ENCODE peak calls at places on chromosomes 5 and 9, in eight cellular contexts. M is PC-3, S is IMR-90, N is cardiac fibroblast, T is neural crest cell, F is GM23338, E is Calu3, K is fibroblast of lung. O is an unnamed sample.

GRCh38 chr9:86337469-86338107 is 16.6 kb downstream of the TUT7 start:
- DNase-seq in K (no peak), F (no peak), S (no peak), M (no peak), E (no peak), T (no peak), N (no peak), O (no peak)

GRCh38 chr5:159099049-159099760 is 511 bp downstream of the EBF1 start:
- DNase-seq in S (peak), E (peak), N (peak), M (peak), F (peak), T (no peak), K (peak), O (peak)

GRCh38 chr9:86353591-86354047 is 591 bp downstream of the TUT7 start:
- DNase-seq in M (peak), N (peak), S (no peak), E (peak), T (no peak), F (peak), K (peak), O (peak)

GRCh38 chr5:1881731-1882336 is 891 bp downstream of the IRX4 start:
- DNase-seq in M (no peak), E (no peak), N (no peak), K (no peak), F (peak), S (no peak), T (no peak), O (no peak)

GRCh38 chr5:144332265-144332664 is 161.6 kb downstream of the KCTD16 start:
- DNase-seq in M (peak), S (peak), T (no peak), K (peak), F (peak), E (peak), N (no peak), O (peak)

GRCh38 chr5:92391-93220 is 638 bp downstream of the PLEKHG4B start:
- DNase-seq in N (no peak), M (no peak), E (no peak), S (no peak), K (peak), T (no peak), F (peak), O (no peak)

GRCh38 chr5:19616821-19617220 is 371.2 kb downstream of the CDH18 start:
- DNase-seq in F (no peak), E (no peak), T (no peak), M (no peak), K (no peak), N (no peak), S (no peak), O (no peak)

GRCh38 chr5:180785794-180786221 is 16.8 kb downstream of the MGAT1 start:
- DNase-seq in E (peak), F (peak), M (peak), K (peak), N (peak), T (no peak), S (peak), O (peak)

GRCh38 chr5:172717481-172718195 is 53.4 kb downstream of the DUSP1 start:
- DNase-seq in K (no peak), E (no peak), N (no peak), F (no peak), S (no peak), T (no peak), M (no peak), O (no peak)

GRCh38 chr9:81564632-81565031 is 124.7 kb downstream of the TLE1 start:
- DNase-seq in S (no peak), M (no peak), T (no peak), F (no peak), E (no peak), N (peak), K (no peak), O (no peak)

GRCh38 chr9:119368681-119369581 is at the start of gene BRINP1:
- DNase-seq in K (no peak), S (no peak), F (peak), M (no peak), T (peak), N (peak), E (no peak), O (no peak)

GRCh38 chr5:146213210-146213838 is 9.9 kb downstream of the RBM27 start:
- DNase-seq in F (no peak), N (peak), M (no peak), E (peak), S (peak), K (peak), T (no peak), O (no peak)

GRCh38 chr9:38432922-38433510 is 8.8 kb upstream of the IGFBPL1 start:
- DNase-seq in F (peak), M (peak), S (peak), T (peak), E (peak), N (peak), K (peak), O (peak)

GRCh38 chr5:19564036-19564435 is 424.0 kb downstream of the CDH18 start:
- DNase-seq in S (no peak), T (no peak), N (no peak), F (no peak), K (no peak), M (no peak), E (no peak), O (no peak)

GRCh38 chr9:129223551-129224208 is 45.6 kb upstream of the IER5L start:
- DNase-seq in M (no peak), K (no peak), N (no peak), F (no peak), E (no peak), T (no peak), S (no peak), O (no peak)

GRCh38 chr9:99563364-99563763 is 258.3 kb upstream of the NR4A3 start:
- DNase-seq in E (no peak), N (no peak), S (no peak), F (peak), M (peak), K (peak), T (no peak), O (no peak)

GRCh38 chr5:72285425-72285821 is 34.6 kb downstream of the MRPS27 start:
- DNase-seq in F (no peak), M (no peak), S (no peak), N (no peak), T (no peak), E (no peak), K (no peak), O (no peak)

GRCh38 chr5:138632900-138633489 is 57.8 kb upstream of the HSPA9 start:
- DNase-seq in M (peak), N (peak), K (peak), T (peak), S (peak), F (peak), E (peak), O (peak)

GRCh38 chr9:124373851-124374250 is 41.4 kb downstream of the PSMB7 start:
- DNase-seq in E (no peak), K (no peak), F (no peak), N (no peak), T (no peak), S (no peak), M (no peak), O (no peak)

GRCh38 chr5:133246053-133246370 is 194.2 kb downstream of the HSPA4 start:
- DNase-seq in S (no peak), T (no peak), N (no peak), F (no peak), E (no peak), K (no peak), M (no peak), O (no peak)

GRCh38 chr5:34475249-34475966 is 180.7 kb upstream of the RAI14 start:
- DNase-seq in S (no peak), N (no peak), M (no peak), K (no peak), E (no peak), F (peak), T (no peak), O (no peak)

GRCh38 chr5:32098291-32098690 is 75.8 kb downstream of the GOLPH3 start:
- DNase-seq in S (no peak), K (no peak), M (no peak), T (no peak), N (peak), E (no peak), F (no peak), O (no peak)

GRCh38 chr9:122975196-122975595 is 34.4 kb downstream of the RABGAP1 start:
- DNase-seq in M (no peak), K (no peak), F (no peak), N (no peak), T (no peak), S (no peak), E (no peak), O (no peak)

GRCh38 chr9:128251701-128252100 is 24.1 kb downstream of the GOLGA2 start:
- DNase-seq in M (no peak), S (no peak), N (peak), K (peak), E (no peak), F (no peak), T (no peak), O (peak)

GRCh38 chr5:95959964-95960801 is 1.5 kb downstream of the ELL2 start:
- DNase-seq in S (peak), T (no peak), E (peak), N (peak), M (no peak), K (peak), F (no peak), O (no peak)

GRCh38 chr5:26582350-26583040 is 455.9 kb downstream of the CDH9 start:
- DNase-seq in E (no peak), K (no peak), N (no peak), S (no peak), T (no peak), F (no peak), M (peak), O (no peak)

GRCh38 chr5:96936431-96937221 is 746 bp downstream of the LNPEP start:
- DNase-seq in E (peak), T (peak), M (peak), K (peak), S (peak), F (peak), N (no peak), O (peak)

GRCh38 chr5:919356-920000 is 26.8 kb downstream of the TRIP13 start:
- DNase-seq in K (no peak), N (no peak), T (no peak), M (no peak), F (no peak), S (no peak), E (no peak), O (no peak)

GRCh38 chr5:37902323-37902722 is 62.5 kb upstream of the GDNF start:
- DNase-seq in K (no peak), M (no peak), E (no peak), N (no peak), T (no peak), S (no peak), F (no peak), O (no peak)

GRCh38 chr9:114950761-114951160 is 20.4 kb upstream of the TNFSF8 start:
- DNase-seq in N (no peak), T (no peak), M (no peak), K (no peak), E (no peak), S (no peak), F (no peak), O (no peak)

GRCh38 chr5:87113848-87114247 is 153.8 kb upstream of the RASA1 start:
- DNase-seq in N (peak), F (no peak), E (peak), K (peak), T (no peak), S (peak), M (peak), O (peak)

GRCh38 chr5:113038714-113039113 is 62.1 kb downstream of the DCP2 start:
- DNase-seq in E (no peak), K (no peak), F (peak), M (peak), T (no peak), N (peak), S (peak), O (no peak)

GRCh38 chr5:134547579-134547978 is 22.1 kb downstream of the JADE2 start:
- DNase-seq in M (peak), K (peak), T (no peak), N (peak), E (no peak), S (peak), F (no peak), O (peak)

GRCh38 chr9:74770508-74771261 is 117.0 kb downstream of the TRPM6 start:
- DNase-seq in M (peak), F (peak), E (peak), K (no peak), N (peak), T (peak), S (no peak), O (no peak)

GRCh38 chr5:54518146-54519082 is 855 bp downstream of the SNX18 start:
- DNase-seq in N (peak), M (peak), E (peak), S (peak), K (no peak), F (peak), T (peak), O (no peak)
- TF ChIP-seq CTCF in N (no peak), M (no peak), E (no peak), S (no peak), K (no peak), F (no peak), T (no peak), O (no peak)

GRCh38 chr5:91252916-91253315 is 130.2 kb downstream of the ARRDC3 start:
- DNase-seq in E (no peak), T (no peak), M (no peak), N (no peak), S (no peak), F (no peak), K (no peak), O (no peak)
- TF ChIP-seq CTCF in E (no peak), T (no peak), M (no peak), N (no peak), S (no peak), F (no peak), K (no peak), O (no peak)

GRCh38 chr9:135447126-135447525 is 32.5 kb upstream of the PPP1R26 start:
- DNase-seq in T (no peak), N (no peak), E (no peak), F (no peak), M (no peak), K (no peak), S (no peak), O (no peak)
- TF ChIP-seq CTCF in T (no peak), N (no peak), E (no peak), F (no peak), M (no peak), K (no peak), S (no peak), O (no peak)

GRCh38 chr9:130931508-130932150 is 7.4 kb downstream of the FIBCD1 start:
- DNase-seq in M (no peak), F (no peak), T (no peak), K (peak), S (no peak), E (no peak), N (no peak), O (no peak)

GRCh38 chr9:130930804-130931349 is 8.2 kb downstream of the FIBCD1 start:
- DNase-seq in M (no peak), T (no peak), F (no peak), E (no peak), K (no peak), N (no peak), S (no peak), O (no peak)

GRCh38 chr9:130933114-130934046 is 5.7 kb downstream of the FIBCD1 start:
- DNase-seq in T (no peak), N (peak), E (no peak), M (peak), S (peak), F (peak), K (peak), O (peak)

GRCh38 chr9:130934246-130934645 is 4.8 kb downstream of the FIBCD1 start:
- DNase-seq in F (no peak), E (no peak), K (no peak), T (no peak), S (no peak), N (no peak), M (no peak), O (no peak)

DNA sequence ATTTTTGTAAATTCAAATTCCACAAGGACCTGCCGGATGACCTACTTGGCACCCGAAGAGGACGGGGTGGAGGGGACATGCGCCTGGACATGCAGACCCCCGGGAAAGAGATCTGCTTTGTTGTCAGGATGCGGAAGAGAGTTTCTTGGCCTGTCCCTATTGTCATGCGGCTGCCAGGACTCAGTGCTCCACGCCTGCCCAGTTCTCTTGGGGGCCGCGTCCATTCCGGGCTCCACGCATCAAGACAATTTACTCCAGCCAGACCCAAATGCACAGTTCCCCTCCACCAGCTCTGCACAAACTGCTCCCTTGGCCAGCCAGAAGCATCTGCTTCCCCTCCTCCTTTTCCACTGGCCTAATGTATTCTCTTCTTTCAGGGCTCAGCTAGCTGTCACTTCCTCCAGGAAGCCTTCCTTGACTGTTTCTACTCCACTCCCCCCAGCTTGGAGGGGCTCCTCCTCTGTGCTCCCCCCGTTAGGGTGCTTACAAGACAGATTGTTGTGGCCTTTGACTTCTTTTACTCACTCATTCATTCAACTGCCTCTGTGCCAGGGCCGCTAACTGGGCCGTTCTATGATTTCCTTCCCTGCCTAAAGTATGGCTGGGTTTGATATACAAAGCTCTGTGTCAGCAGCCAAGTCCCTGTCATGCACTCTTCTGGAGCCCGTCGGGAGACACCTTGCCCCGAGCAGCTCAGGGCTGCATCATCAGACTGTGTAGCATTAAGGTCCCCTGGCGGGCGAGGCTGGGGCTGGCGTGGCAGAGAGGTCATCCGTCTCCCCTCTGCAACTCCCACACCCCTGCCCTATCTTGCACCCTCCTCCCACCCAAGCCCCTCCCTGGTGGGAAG is 6.6 kb downstream of the FIBCD1 start:
- DNase-seq in S (peak), K (peak), M (peak), E (no peak), T (no peak), N (peak), F (no peak), O (no peak)
- TF ChIP-seq CTCF in S (peak), K (peak), M (peak), E (no peak), T (peak), N (peak), F (peak), O (peak)

GRCh38 chr5:154999865-155000264 is 13.7 kb upstream of the KIF4B start:
- DNase-seq in K (no peak), T (no peak), M (no peak), E (no peak), N (no peak), F (no peak), S (no peak), O (no peak)

GRCh38 chr5:155008669-155009068 is 4.9 kb upstream of the KIF4B start:
- DNase-seq in K (no peak), N (no peak), M (peak), T (no peak), E (no peak), F (no peak), S (no peak), O (no peak)

GRCh38 chr5:155001523-155001922 is 12.0 kb upstream of the KIF4B start:
- DNase-seq in M (no peak), F (no peak), T (no peak), K (no peak), S (no peak), N (no peak), E (no peak), O (no peak)

GRCh38 chr5:155004138-155004744 is 9.3 kb upstream of the KIF4B start:
- DNase-seq in E (peak), F (peak), M (peak), K (no peak), S (no peak), T (no peak), N (peak), O (no peak)
- TF ChIP-seq CTCF in E (peak), F (peak), M (peak), K (peak), S (peak), T (peak), N (peak), O (peak)

GRCh38 chr5:115884704-115885103 is 43.0 kb downstream of the AP3S1 start:
- DNase-seq in S (no peak), N (no peak), E (no peak), F (no peak), M (no peak), T (no peak), K (no peak), O (no peak)

DNA sequence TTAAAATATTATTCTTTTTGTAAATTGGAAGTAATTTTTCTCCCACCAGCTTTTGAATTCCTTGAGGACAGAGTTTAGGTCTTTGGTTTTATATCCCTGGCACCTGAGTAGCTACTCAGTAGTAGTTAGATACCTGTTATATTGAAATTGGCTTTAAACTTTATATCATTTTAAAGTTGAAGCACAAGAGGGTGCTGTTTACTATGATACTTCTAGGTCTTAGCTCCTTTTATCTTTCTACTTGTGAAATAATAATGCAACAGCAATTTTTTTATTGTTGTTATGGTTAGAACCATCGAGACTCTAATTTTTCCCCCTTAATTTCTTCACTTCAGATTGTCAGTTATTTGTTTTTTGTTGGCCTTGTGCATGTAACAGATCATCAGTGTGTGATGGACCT is 46.3 kb downstream of the AP3S1 start:
- DNase-seq in S (peak), F (peak), E (no peak), K (peak), T (no peak), N (peak), M (peak), O (peak)
- TF ChIP-seq CTCF in S (peak), F (peak), E (peak), K (peak), T (no peak), N (peak), M (peak), O (peak)